ENCODE peak calls at places on chromosome 15, in four cellular contexts. D is cardiac muscle cell; K is activated T-helper 2 cell treated with anti-CD3 and anti-CD28 coated beads, Interferon-gamma antibody, Interleukin-2, Interleukin-4, amounts not matched to agents 10 μg/mL and 5 μg/mL and 100 μg/mL, durations not matched to agents 14 hours and 24 hours and 36 hours; G is HTR-8/SVneo. H is an unnamed sample.
A peak's percentile ranks its signal among the peaks of the same experiment; 100 is the strongest.

GRCh38 chr15:33934896-33935295 is 33.4 kb upstream of the CHRM5 start:
- DNase-seq in G (no peak), D (no peak), K (no peak), H (no peak)

GRCh38 chr15:77731067-77731466 is 98.4 kb upstream of the LINGO1 start:
- DNase-seq in D (no peak), K (no peak), G (no peak), H (no peak)

GRCh38 chr15:93121994-93122910 is 33.2 kb upstream of the RGMA start:
- DNase-seq in D (no peak), G (no peak), K (no peak), H (no peak)

GRCh38 chr15:62912282-62912681 is 130.3 kb upstream of the TPM1 start:
- DNase-seq in D (no peak), G (no peak), K (no peak), H (no peak)

GRCh38 chr15:88207565-88207964 is 49.0 kb downstream of the NTRK3 start:
- DNase-seq in K (no peak), D (no peak), G (no peak), H (no peak)

GRCh38 chr15:28022961-28023360 is 76.2 kb downstream of the OCA2 start:
- DNase-seq in K (no peak), G (no peak), D (no peak), H (no peak)

GRCh38 chr15:78715439-78715838 is 74.4 kb upstream of the CHRNB4 start:
- DNase-seq in K (no peak), D (no peak), G (no peak), H (no peak)

GRCh38 chr15:62571072-62571471 is 406.0 kb upstream of the C2CD4B start:
- DNase-seq in G (no peak), K (no peak), D (no peak), H (no peak)

GRCh38 chr15:89799011-89799924 is 15.4 kb downstream of the ANPEP start:
- DNase-seq in K (no peak), G (no peak), D (no peak), H (no peak)

GRCh38 chr15:91694131-91694828 is 159.2 kb upstream of the SLCO3A1 start:
- DNase-seq in D (peak; percentile 7), G (no peak), K (no peak), H (no peak)

GRCh38 chr15:60695713-60696522 is 217.0 kb upstream of the ICE2 start:
- DNase-seq in G (no peak), K (peak; percentile 35), D (no peak), H (no peak)

GRCh38 chr15:64950888-64951287 is 38.8 kb downstream of the SPG21 start:
- DNase-seq in G (no peak), D (no peak), K (no peak), H (no peak)

GRCh38 chr15:67030036-67030762 is 35.2 kb upstream of the SMAD3 start:
- DNase-seq in K (no peak), D (peak; percentile 72), G (no peak), H (peak; percentile 80)

GRCh38 chr15:64010719-64011118 is 35.6 kb downstream of the DAPK2 start:
- DNase-seq in G (peak; percentile 51), D (no peak), K (peak; percentile 80), H (no peak)

GRCh38 chr15:82135645-82136044 is 89.8 kb upstream of the MEX3B start:
- DNase-seq in K (no peak), D (no peak), G (no peak), H (no peak)

GRCh38 chr15:80371924-80372323 is 32.3 kb upstream of the ARNT2 start:
- DNase-seq in K (no peak), G (no peak), D (no peak), H (no peak)

GRCh38 chr15:47812436-47813109 is 95.3 kb downstream of the SEMA6D start:
- DNase-seq in D (no peak), K (no peak), G (peak; percentile 60), H (no peak)

GRCh38 chr15:34773916-34774315 is 19.1 kb upstream of the GJD2 start:
- DNase-seq in K (no peak), G (no peak), D (no peak), H (no peak)

GRCh38 chr15:25182098-25182478 is 227.3 kb downstream of the SNRPN start:
- DNase-seq in G (no peak), K (no peak), D (no peak), H (no peak)

GRCh38 chr15:74203914-74204431 is 1.4 kb upstream of the STRA6 start:
- DNase-seq in G (peak; percentile 72), D (no peak), K (no peak), H (no peak)

GRCh38 chr15:78210349-78210717 is 24.0 kb downstream of the ACSBG1 start:
- DNase-seq in D (no peak), K (no peak), G (no peak), H (no peak)

GRCh38 chr15:53122818-53123217 is 332.7 kb upstream of the ONECUT1 start:
- DNase-seq in K (no peak), D (no peak), G (no peak), H (no peak)

GRCh38 chr15:31069360-31070000 is 32.0 kb downstream of the TRPM1 start:
- DNase-seq in G (no peak), K (no peak), D (no peak), H (no peak)

GRCh38 chr15:98003528-98003927 is 43.0 kb downstream of the ARRDC4 start:
- DNase-seq in K (no peak), D (no peak), G (no peak), H (no peak)

GRCh38 chr15:36738817-36739216 is 159.4 kb downstream of the CDIN1 start:
- DNase-seq in D (no peak), K (no peak), G (no peak), H (no peak)

GRCh38 chr15:42891569-42891968 is 29.0 kb downstream of the TTBK2 start:
- DNase-seq in D (no peak), K (no peak), G (no peak), H (no peak)

GRCh38 chr15:58501006-58501405 is 69.2 kb downstream of the LIPC start:
- DNase-seq in K (no peak), D (no peak), G (no peak), H (no peak)

GRCh38 chr15:70892912-70893560 is 410 bp downstream of the LRRC49 start:
- DNase-seq in G (peak; percentile 37), K (no peak), D (peak; percentile 57), H (no peak)

GRCh38 chr15:56176996-56177395 is 66.7 kb downstream of the RFX7 start:
- DNase-seq in K (no peak), D (no peak), G (no peak), H (no peak)

GRCh38 chr15:39629376-39629775 is 48.5 kb downstream of the THBS1 start:
- DNase-seq in G (no peak), K (peak; percentile 41), D (no peak), H (no peak)

GRCh38 chr15:95325763-95326688 is 1004.5 kb upstream of the NR2F2 start:
- DNase-seq in K (no peak), D (peak; percentile 1), G (no peak), H (no peak)

GRCh38 chr15:92164327-92165000 is 229.2 kb upstream of the ST8SIA2 start:
- DNase-seq in D (no peak), G (no peak), K (no peak), H (no peak)

GRCh38 chr15:55389276-55389631 is 18.9 kb downstream of the CCPG1 start:
- DNase-seq in G (peak; percentile 36), K (no peak), D (no peak), H (no peak)

GRCh38 chr15:31312220-31312619 is 14.4 kb upstream of the KLF13 start:
- DNase-seq in G (no peak), D (no peak), K (no peak), H (no peak)

GRCh38 chr15:41241251-41241964 is 10.3 kb downstream of the CHP1 start:
- DNase-seq in D (peak; percentile 86), G (no peak), K (no peak), H (no peak)

GRCh38 chr15:72168131-72168825 is 29.3 kb downstream of the GRAMD2A start:
- DNase-seq in G (peak; percentile 21), K (no peak), D (peak; percentile 25), H (no peak)

GRCh38 chr15:63981596-63982320 is 64.5 kb downstream of the DAPK2 start:
- DNase-seq in D (no peak), G (no peak), K (no peak), H (no peak)

H was measured in NCI-H187 treated with DMSO at 0.1 percent for 48 hours.